ENCODE peak calls at places on chromosome 4, in ten cellular contexts. N is ACHN; W is EH; H is left ventricle myocardium inferior; S is stimulated activated CD4-positive, alpha-beta T cell treated with anti-CD3 and anti-CD28 coated beads, Interleukin-4, amount 100 ng/mL, for 4 hours; X is AG04450; V is kidney; K is GM23248; Y is nephron progenitor cell; F is cardiac fibroblast. Q is an unnamed sample.

GRCh38 chr4:73904491-73904890 is 35.3 kb downstream of the CXCL1 start:
- DNase-seq in N (no peak), W (no peak), H (peak), S (no peak), X (no peak), V (no peak), K (peak), Y (no peak), F (peak), Q (peak)

GRCh38 chr4:139530833-139531427 is 25.1 kb downstream of the SETD7 start:
- DNase-seq in N (peak), W (peak), H (no peak), S (peak), X (no peak), V (no peak), K (peak), Y (peak), F (peak), Q (peak)

GRCh38 chr4:80265571-80266266 is 745 bp upstream of the FGF5 start:
- DNase-seq in N (peak), W (peak), H (no peak), S (no peak), X (peak), V (no peak), K (peak), Y (peak), F (peak), Q (peak)

GRCh38 chr4:164467493-164467892 is 286.4 kb upstream of the SMIM31 start:
- DNase-seq in N (no peak), W (no peak), H (no peak), S (no peak), X (no peak), V (no peak), K (no peak), Y (no peak), F (no peak), Q (no peak)

GRCh38 chr4:73944061-73944875 is 37.6 kb downstream of the PF4 start:
- DNase-seq in N (peak), W (peak), H (peak), S (no peak), X (no peak), V (peak), K (peak), Y (peak), F (peak), Q (peak)

GRCh38 chr4:39655866-39656265 is 17.2 kb upstream of the SMIM14 start:
- DNase-seq in N (no peak), W (no peak), H (no peak), S (no peak), X (no peak), V (no peak), K (peak), Y (no peak), F (peak), Q (peak)

GRCh38 chr4:5381981-5382441 is 326.3 kb downstream of the EVC2 start:
- DNase-seq in N (no peak), W (peak), H (no peak), S (no peak), X (peak), V (no peak), K (peak), Y (no peak), F (peak), Q (no peak)

GRCh38 chr4:66688674-66689073 is 856.6 kb downstream of the CENPC start:
- DNase-seq in N (peak), W (peak), H (no peak), S (no peak), X (no peak), V (no peak), K (peak), Y (no peak), F (peak), Q (peak)

GRCh38 chr4:16297003-16297402 is 70.7 kb upstream of the TAPT1 start:
- DNase-seq in N (no peak), W (peak), H (no peak), S (no peak), X (no peak), V (no peak), K (peak), Y (no peak), F (peak), Q (peak)

GRCh38 chr4:16289872-16290554 is 63.7 kb upstream of the TAPT1 start:
- DNase-seq in N (peak), W (peak), H (no peak), S (no peak), X (no peak), V (no peak), K (peak), Y (peak), F (peak), Q (peak)

GRCh38 chr4:82753725-82754410 is 44.7 kb downstream of the SCD5 start:
- DNase-seq in N (no peak), W (peak), H (no peak), S (no peak), X (no peak), V (no peak), K (peak), Y (no peak), F (peak), Q (peak)

GRCh38 chr4:77927991-77928925 is 65.6 kb downstream of the MRPL1 start:
- DNase-seq in N (peak), W (peak), H (no peak), S (no peak), X (no peak), V (no peak), K (peak), Y (no peak), F (peak), Q (peak)

GRCh38 chr4:113708250-113708649 is 53.3 kb downstream of the CAMK2D start:
- DNase-seq in N (no peak), W (peak), H (no peak), S (no peak), X (no peak), V (no peak), K (peak), Y (no peak), F (no peak), Q (no peak)

GRCh38 chr4:829761-830655 is 4.1 kb upstream of the CPLX1 start:
- DNase-seq in N (no peak), W (no peak), H (no peak), S (no peak), X (no peak), V (peak), K (no peak), Y (no peak), F (no peak), Q (no peak)

GRCh38 chr4:82578935-82579334 is 17.1 kb upstream of the TMEM150C start:
- DNase-seq in N (no peak), W (peak), H (no peak), S (no peak), X (no peak), V (no peak), K (peak), Y (no peak), F (no peak), Q (no peak)

GRCh38 chr4:19438228-19438627 is 813.5 kb upstream of the SLIT2 start:
- DNase-seq in N (no peak), W (peak), H (no peak), S (no peak), X (peak), V (no peak), K (peak), Y (no peak), F (peak), Q (peak)

GRCh38 chr4:137934921-137935320 is 307.2 kb downstream of the SLC7A11 start:
- DNase-seq in N (no peak), W (no peak), H (no peak), S (no peak), X (no peak), V (no peak), K (no peak), Y (no peak), F (no peak), Q (no peak)

GRCh38 chr4:8322794-8323704 is 53.5 kb downstream of the HTRA3 start:
- DNase-seq in N (no peak), W (no peak), H (no peak), S (no peak), X (no peak), V (no peak), K (no peak), Y (no peak), F (no peak), Q (no peak)

Q was measured in fibroblast of the aortic adventitia.